ENCODE peak calls at places on chromosomes 1 and 21, in five cellular contexts. T is neural crest cell, G is OCI-LY7, O is DND-41, Y is osteocyte. F is an unnamed sample.

GRCh38 chr1:110647254-110647891 is 27.4 kb downstream of the KCNA3 start:
- DNase-seq in G (no peak), O (no peak), T (no peak), Y (no peak), F (no peak)

GRCh38 chr1:55428944-55429931 is 214.1 kb upstream of the USP24 start:
- DNase-seq in Y (no peak), G (no peak), O (no peak), T (no peak), F (no peak)

GRCh38 chr1:204991342-204991844 is 51.6 kb upstream of the CNTN2 start:
- DNase-seq in G (no peak), Y (no peak), T (no peak), O (no peak), F (no peak)

GRCh38 chr1:160768295-160768657 is 27.7 kb upstream of the LY9 start:
- DNase-seq in Y (no peak), G (peak), O (peak), T (no peak), F (peak)

GRCh38 chr1:15430787-15431570 is 7.3 kb upstream of the CTRC start:
- DNase-seq in T (peak), Y (peak), G (peak), O (peak), F (peak)

GRCh38 chr1:84569216-84569615 is 5.0 kb downstream of the CTBS start:
- DNase-seq in O (no peak), G (no peak), Y (no peak), T (no peak), F (no peak)

GRCh38 chr1:180560868-180561600 is 2.3 kb downstream of the OVAAL start:
- DNase-seq in O (no peak), G (no peak), Y (no peak), T (no peak), F (no peak)

GRCh38 chr1:94614168-94614815 is 72.7 kb upstream of the F3 start:
- DNase-seq in O (no peak), Y (no peak), G (no peak), T (no peak), F (no peak)

GRCh38 chr21:39073717-39074116 is 109.5 kb downstream of the PSMG1 start:
- DNase-seq in T (no peak), O (no peak), G (no peak), Y (no peak), F (no peak)

GRCh38 chr1:31621872-31622730 is 4.6 kb downstream of the HCRTR1 start:
- DNase-seq in Y (no peak), O (no peak), T (no peak), G (no peak), F (no peak)

GRCh38 chr1:21652937-21653743 is 16.0 kb downstream of the RAP1GAP start:
- DNase-seq in O (no peak), Y (no peak), G (no peak), T (no peak), F (no peak)

GRCh38 chr1:156451486-156452184 is 48.9 kb downstream of the MEF2D start:
- DNase-seq in O (no peak), T (no peak), Y (no peak), G (no peak), F (no peak)

GRCh38 chr1:167291539-167292195 is 71.0 kb downstream of the POU2F1 start:
- DNase-seq in T (no peak), G (no peak), Y (no peak), O (no peak), F (no peak)

GRCh38 chr21:41600556-41600955 is 92.6 kb upstream of the TMPRSS2 start:
- DNase-seq in Y (no peak), T (no peak), O (no peak), G (no peak), F (no peak)

GRCh38 chr21:42191978-42192595 is 26.9 kb upstream of the ABCG1 start:
- DNase-seq in G (no peak), T (no peak), O (no peak), Y (peak), F (peak)

GRCh38 chr1:114108741-114109255 is 44.9 kb downstream of the SYT6 start:
- DNase-seq in G (no peak), O (no peak), T (no peak), Y (no peak), F (no peak)

GRCh38 chr1:168945870-168946269 is 160.6 kb upstream of the ATP1B1 start:
- DNase-seq in Y (no peak), T (no peak), G (no peak), O (no peak), F (no peak)

GRCh38 chr1:110165761-110166231 is 15.5 kb downstream of the SLC6A17 start:
- DNase-seq in T (no peak), O (no peak), Y (no peak), G (no peak), F (no peak)

GRCh38 chr1:200931776-200932175 is 37.1 kb downstream of the INAVA start:
- DNase-seq in O (no peak), T (no peak), G (no peak), Y (no peak), F (no peak)

GRCh38 chr21:26849428-26850115 is 4.4 kb upstream of the ADAMTS1 start:
- DNase-seq in O (no peak), T (no peak), Y (no peak), G (peak), F (no peak)

GRCh38 chr1:157137051-157137772 is 983 bp downstream of the ETV3 start:
- DNase-seq in Y (no peak), T (no peak), O (peak), G (peak), F (no peak)

GRCh38 chr1:233025566-233025965 is 75.2 kb downstream of the NTPCR start:
- DNase-seq in Y (no peak), G (no peak), O (no peak), T (no peak), F (no peak)

GRCh38 chr21:46045154-46045553 is 52.8 kb upstream of the COL6A2 start:
- DNase-seq in T (no peak), O (no peak), Y (no peak), G (no peak), F (no peak)

GRCh38 chr21:45635271-45636151 is 8.0 kb upstream of the PCBP3 start:
- DNase-seq in G (no peak), O (no peak), Y (no peak), T (no peak), F (no peak)

GRCh38 chr1:13583592-13583963 is at the start of gene PDPN:
- DNase-seq in G (no peak), T (peak), O (no peak), Y (no peak), F (no peak)

GRCh38 chr21:36966846-36967657 is 583 bp upstream of the HLCS start:
- DNase-seq in Y (no peak), T (peak), O (no peak), G (no peak), F (no peak)

GRCh38 chr1:92167151-92167550 is 50.6 kb upstream of the C1orf146 start:
- DNase-seq in T (no peak), G (no peak), O (no peak), Y (no peak), F (no peak)

GRCh38 chr1:9361630-9362256 is 69.0 kb downstream of the SPSB1 start:
- DNase-seq in Y (no peak), T (no peak), G (no peak), O (no peak), F (no peak)

GRCh38 chr1:157104598-157105293 is 5.1 kb upstream of the ETV3L start:
- DNase-seq in O (no peak), T (no peak), Y (no peak), G (no peak), F (no peak)

GRCh38 chr1:112264553-112264952 is 131.5 kb upstream of the CTTNBP2NL start:
- DNase-seq in Y (no peak), T (no peak), O (no peak), G (no peak), F (no peak)

GRCh38 chr1:206001476-206001888 is 1.7 kb downstream of the RAB7B start:
- DNase-seq in T (no peak), G (no peak), Y (no peak), O (no peak), F (no peak)

GRCh38 chr21:35658242-35658641 is 402.1 kb downstream of the SETD4 start:
- DNase-seq in G (no peak), T (no peak), O (peak), Y (no peak), F (no peak)

GRCh38 chr1:218568962-218569530 is 223.9 kb downstream of the TGFB2 start:
- DNase-seq in G (no peak), T (no peak), Y (no peak), O (no peak), F (no peak)

GRCh38 chr1:51953079-51953478 is 37.4 kb downstream of the RAB3B start:
- DNase-seq in Y (no peak), G (peak), T (no peak), O (peak), F (no peak)

DNA sequence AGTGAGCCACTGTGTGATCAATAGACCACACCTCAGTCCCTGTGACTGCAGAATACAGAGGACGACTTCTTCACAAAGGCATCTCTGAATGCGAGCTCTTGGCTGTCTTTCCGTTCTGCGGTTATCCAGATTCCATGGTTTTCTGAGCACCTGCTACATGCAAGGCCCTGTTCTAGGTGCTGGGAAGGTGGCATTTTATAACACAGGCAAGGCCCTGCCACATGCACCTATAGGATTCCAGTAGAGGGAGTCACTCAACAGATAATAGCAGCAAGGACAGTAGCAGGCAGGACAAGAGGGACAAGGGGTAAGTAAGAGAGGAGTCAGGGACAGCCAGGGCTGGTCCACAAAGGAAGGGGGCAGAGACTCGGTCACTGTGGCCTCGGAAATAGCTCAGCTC is 9.0 kb downstream of the URB1 start:
- DNase-seq in T (no peak), O (no peak), Y (no peak), G (no peak), F (no peak)
- TF ChIP-seq CTCF in T (no peak), O (no peak), Y (no peak), G (no peak), F (no peak)

DNA sequence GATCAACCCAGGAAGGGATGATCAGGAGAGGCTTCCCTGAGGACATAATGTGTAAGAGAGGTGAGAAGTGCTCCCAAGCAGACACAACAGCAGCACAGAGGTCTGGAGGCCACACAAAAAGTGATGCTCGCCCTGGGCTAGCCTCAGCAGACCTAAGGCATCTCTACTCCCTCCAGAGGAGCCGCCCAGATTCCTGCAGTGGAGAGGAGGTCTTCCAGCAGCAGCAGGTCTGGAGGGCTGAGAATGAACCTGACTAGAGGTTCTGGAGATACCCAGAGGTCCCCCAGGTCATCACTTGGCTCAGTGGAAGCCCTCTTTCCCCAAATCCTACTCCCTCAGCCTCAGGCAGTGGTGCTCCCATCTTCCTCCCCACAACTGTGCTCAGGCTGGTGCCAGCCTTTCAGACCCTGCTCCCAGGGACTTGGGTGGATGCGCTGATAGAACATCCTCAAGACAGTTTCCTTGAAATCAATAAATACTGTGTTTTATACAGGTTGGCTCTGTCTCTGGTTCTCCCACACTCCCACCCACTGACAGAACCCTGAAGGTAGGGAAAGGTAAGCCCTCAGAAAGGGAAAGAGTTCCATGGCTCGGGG is 5.0 kb downstream of the GJB3 start:
- DNase-seq in O (no peak), G (no peak), T (no peak), Y (no peak), F (peak)
- TF ChIP-seq CTCF in O (no peak), G (no peak), T (no peak), Y (no peak), F (no peak)

GRCh38 chr1:71232786-71233185 is 152.0 kb upstream of the ZRANB2 start:
- DNase-seq in O (no peak), T (no peak), G (no peak), Y (no peak), F (no peak)
- TF ChIP-seq CTCF in O (no peak), T (no peak), G (no peak), Y (no peak), F (no peak)

GRCh38 chr1:41842282-41842681 is 76.4 kb downstream of the HIVEP3 start:
- DNase-seq in G (no peak), T (no peak), O (no peak), Y (no peak), F (no peak)
- TF ChIP-seq CTCF in G (no peak), T (no peak), O (no peak), Y (no peak), F (no peak)

GRCh38 chr1:2132222-2133038 is 62.1 kb downstream of the FAAP20 start:
- DNase-seq in O (no peak), G (no peak), Y (no peak), T (peak), F (no peak)
- TF ChIP-seq CTCF in O (peak), G (peak), Y (peak), T (peak), F (no peak)

DNA sequence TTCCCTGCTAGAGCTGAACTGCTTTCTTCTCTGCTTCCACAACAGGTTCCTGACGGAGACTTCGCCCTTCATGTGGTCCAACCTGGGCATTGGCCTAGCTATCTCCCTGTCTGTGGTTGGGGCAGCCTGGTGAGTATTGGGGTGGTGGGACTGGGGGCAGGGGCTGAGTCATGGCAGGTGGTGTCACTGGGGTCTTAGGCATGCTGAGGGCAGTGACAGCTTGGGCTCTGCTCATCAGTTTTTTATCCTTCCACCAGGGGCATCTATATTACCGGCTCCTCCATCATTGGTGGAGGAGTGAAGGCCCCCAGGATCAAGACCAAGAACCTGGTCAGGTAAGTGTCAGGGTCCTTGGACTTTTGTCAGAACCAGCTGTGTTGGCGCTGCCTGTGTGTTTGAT is 1.3 kb downstream of the ATP6V0B start:
- DNase-seq in Y (no peak), G (no peak), O (no peak), T (no peak), F (no peak)
- TF ChIP-seq CTCF in Y (no peak), G (peak), O (no peak), T (no peak), F (no peak)

GRCh38 chr1:90443340-90443739 is 273.8 kb downstream of the BARHL2 start:
- DNase-seq in T (no peak), G (no peak), Y (no peak), O (no peak), F (no peak)
- TF ChIP-seq CTCF in T (no peak), G (no peak), Y (no peak), O (no peak), F (no peak)